ENCODE peak calls at places on chromosome 14, in eight cellular contexts. H is adipocyte; K is ovary; G is NCI-H2107; W is fibroblast of the aortic adventitia; D is naive thymus-derived CD8-positive, alpha-beta T cell; A is tibial nerve; P is Caki2. C is an unnamed sample.
A peak's percentile ranks its signal among the peaks of the same experiment; 100 is the strongest.

GRCh38 chr14:92952497-92953298 is 29.7 kb downstream of the CHGA start:
- DNase-seq in H (no peak), K (no peak), G (no peak), W (no peak), D (no peak), A (no peak), P (no peak), C (no peak)

GRCh38 chr14:104387000-104387384 is 192.6 kb upstream of the C14orf180 start:
- DNase-seq in H (no peak), K (peak; percentile 7), G (no peak), W (no peak), D (no peak), A (no peak), P (no peak), C (no peak)

GRCh38 chr14:99773496-99774203 is 19.6 kb upstream of the EML1 start:
- DNase-seq in H (no peak), K (no peak), G (no peak), W (no peak), D (no peak), A (no peak), P (no peak), C (no peak)

GRCh38 chr14:68307769-68308168 is 485.1 kb downstream of the ZFP36L1 start:
- DNase-seq in H (peak; percentile 80), K (no peak), G (no peak), W (peak; percentile 75), D (no peak), A (no peak), P (no peak), C (peak; percentile 22)

GRCh38 chr14:68631058-68631690 is 161.7 kb downstream of the ZFP36L1 start:
- DNase-seq in H (no peak), K (no peak), G (no peak), W (no peak), D (no peak), A (no peak), P (no peak), C (no peak)

GRCh38 chr14:88904864-88905263 is 80.4 kb downstream of the TTC8 start:
- DNase-seq in H (peak; percentile 70), K (no peak), G (no peak), W (peak; percentile 63), D (no peak), A (no peak), P (no peak), C (peak; percentile 44)

GRCh38 chr14:66649515-66649914 is 141.6 kb downstream of the GPHN start:
- DNase-seq in H (no peak), K (no peak), G (peak; percentile 58), W (no peak), D (no peak), A (no peak), P (no peak), C (no peak)

GRCh38 chr14:56797569-56798446 is 12.5 kb downstream of the OTX2 start:
- DNase-seq in H (no peak), K (no peak), G (no peak), W (no peak), D (no peak), A (no peak), P (no peak), C (no peak)

GRCh38 chr14:99751539-99752485 is 41.4 kb upstream of the EML1 start:
- DNase-seq in H (peak; percentile 43), K (no peak), G (no peak), W (no peak), D (no peak), A (no peak), P (no peak), C (no peak)

GRCh38 chr14:76918751-76919421 is 92.7 kb downstream of the LRRC74A start:
- DNase-seq in H (peak; percentile 99), K (peak; percentile 97), G (peak; percentile 67), W (peak; percentile 99), D (no peak), A (peak; percentile 91), P (peak; percentile 99), C (peak; percentile 99)

GRCh38 chr14:31080060-31080459 is 53.9 kb upstream of the STRN3 start:
- DNase-seq in H (peak; percentile 82), K (no peak), G (no peak), W (peak; percentile 63), D (no peak), A (no peak), P (peak; percentile 13), C (no peak)

GRCh38 chr14:58638231-58639205 is 756 bp downstream of the DACT1 start:
- DNase-seq in H (peak; percentile 77), K (peak; percentile 38), G (no peak), W (peak; percentile 44), D (peak; percentile 4), A (no peak), P (peak; percentile 3), C (peak; percentile 38)

GRCh38 chr14:73712540-73713141 is 1.5 kb downstream of the PNMA1 start:
- DNase-seq in H (peak; percentile 50), K (no peak), G (peak; percentile 76), W (peak; percentile 25), D (peak; percentile 16), A (no peak), P (peak; percentile 21), C (no peak)

GRCh38 chr14:105473677-105474477 is 744 bp upstream of the CRIP2 start:
- DNase-seq in H (peak; percentile 89), K (peak; percentile 89), G (peak; percentile 92), W (peak; percentile 67), D (peak; percentile 79), A (peak; percentile 66), P (peak; percentile 89), C (peak; percentile 91)

GRCh38 chr14:54792288-54792687 is 110.3 kb downstream of the GCH1 start:
- DNase-seq in H (no peak), K (no peak), G (no peak), W (no peak), D (no peak), A (no peak), P (no peak), C (no peak)

GRCh38 chr14:68506645-68507405 is 286.0 kb downstream of the ZFP36L1 start:
- DNase-seq in H (no peak), K (no peak), G (no peak), W (no peak), D (no peak), A (no peak), P (no peak), C (no peak)

GRCh38 chr14:34987180-34987579 is 4.4 kb downstream of the SRP54 start:
- DNase-seq in H (no peak), K (no peak), G (no peak), W (no peak), D (no peak), A (no peak), P (no peak), C (no peak)

GRCh38 chr14:68146812-68147211 is 327.2 kb downstream of the RAD51B start:
- DNase-seq in H (peak; percentile 97), K (no peak), G (no peak), W (peak; percentile 99), D (no peak), A (peak; percentile 45), P (peak; percentile 79), C (peak; percentile 96)

GRCh38 chr14:31241450-31242114 is 34.0 kb upstream of the HECTD1 start:
- DNase-seq in H (no peak), K (no peak), G (no peak), W (peak; percentile 42), D (no peak), A (no peak), P (no peak), C (peak; percentile 18)

GRCh38 chr14:35395283-35395682 is 9.3 kb downstream of the NFKBIA start:
- DNase-seq in H (no peak), K (no peak), G (no peak), W (no peak), D (no peak), A (no peak), P (no peak), C (no peak)

GRCh38 chr14:53894456-53894855 is 62.2 kb downstream of the BMP4 start:
- DNase-seq in H (peak; percentile 64), K (no peak), G (no peak), W (peak; percentile 75), D (no peak), A (no peak), P (no peak), C (peak; percentile 74)

GRCh38 chr14:82724296-82724695 is 1190.6 kb upstream of the SEL1L start:
- DNase-seq in H (no peak), K (no peak), G (no peak), W (no peak), D (no peak), A (no peak), P (no peak), C (no peak)

GRCh38 chr14:30005114-30005698 is 77.6 kb upstream of the PRKD1 start:
- DNase-seq in H (peak; percentile 84), K (no peak), G (peak; percentile 78), W (peak; percentile 82), D (no peak), A (peak; percentile 23), P (peak; percentile 35), C (peak; percentile 86)

GRCh38 chr14:69582207-69582606 is 7.5 kb upstream of the CCDC177 start:
- DNase-seq in H (no peak), K (no peak), G (no peak), W (peak; percentile 56), D (no peak), A (no peak), P (no peak), C (peak; percentile 55)

GRCh38 chr14:105326568-105326867 is 12.0 kb downstream of the PACS2 start:
- DNase-seq in H (no peak), K (no peak), G (no peak), W (no peak), D (no peak), A (no peak), P (no peak), C (no peak)

GRCh38 chr14:75495399-75495798 is 26.9 kb upstream of the BATF start:
- DNase-seq in H (no peak), K (no peak), G (no peak), W (no peak), D (no peak), A (no peak), P (no peak), C (no peak)

GRCh38 chr14:36478782-36479181 is 41.2 kb downstream of the NKX2-1 start:
- DNase-seq in H (no peak), K (no peak), G (no peak), W (no peak), D (no peak), A (no peak), P (no peak), C (no peak)

GRCh38 chr14:55743551-55743950 is 163.5 kb downstream of the KTN1 start:
- DNase-seq in H (no peak), K (no peak), G (no peak), W (no peak), D (no peak), A (no peak), P (no peak), C (no peak)

GRCh38 chr14:51219473-51220448 is 20.3 kb upstream of the TMX1 start:
- DNase-seq in H (peak; percentile 78), K (no peak), G (peak; percentile 24), W (peak; percentile 75), D (no peak), A (peak; percentile 44), P (peak; percentile 16), C (peak; percentile 66)

GRCh38 chr14:105315941-105316562 is 1.5 kb downstream of the PACS2 start:
- DNase-seq in H (peak; percentile 7), K (no peak), G (no peak), W (peak; percentile 18), D (no peak), A (no peak), P (no peak), C (no peak)